ENCODE peak calls at places on chromosome 19, in ten cellular contexts. One of them, this sample, is unnamed.

GRCh38 chr19:6039541-6040225 is 61.7 kb upstream of the RANBP3 start:
- DNase-seq in T-cell: no peak
- DNase-seq in AG04449: no peak
- DNase-seq in NCI-H345: no peak
- DNase-seq in SHP77: no peak
- DNase-seq in small intestine: no peak
- DNase-seq in NCI-H1417: no peak
- DNase-seq in B cell: no peak
- DNase-seq in activated naive CD8-positive, alpha-beta T cell treated with anti-CD3 and anti-CD28 coated beads for 36 hours: no peak
- DNase-seq in NCI-H1694 treated with DMSO at 0.1 percent for 48 hours: no peak
- DNase-seq in this sample: no peak

GRCh38 chr19:11781295-11782057 is 14.7 kb downstream of the ZNF441 start:
- DNase-seq in SHP77: no peak
- DNase-seq in T-cell: no peak
- DNase-seq in NCI-H1417: no peak
- DNase-seq in small intestine: no peak
- DNase-seq in NCI-H345: no peak
- DNase-seq in B cell: no peak
- DNase-seq in AG04449: no peak
- DNase-seq in NCI-H1694 treated with DMSO at 0.1 percent for 48 hours: no peak
- DNase-seq in activated naive CD8-positive, alpha-beta T cell treated with anti-CD3 and anti-CD28 coated beads for 36 hours: no peak
- DNase-seq in this sample: no peak

GRCh38 chr19:2763687-2764086 is 19.4 kb downstream of the SGTA start:
- DNase-seq in activated naive CD8-positive, alpha-beta T cell treated with anti-CD3 and anti-CD28 coated beads for 36 hours: no peak
- DNase-seq in NCI-H345: no peak
- DNase-seq in T-cell: no peak
- DNase-seq in SHP77: no peak
- DNase-seq in B cell: no peak
- DNase-seq in small intestine: no peak
- DNase-seq in AG04449: no peak
- DNase-seq in NCI-H1417: no peak
- DNase-seq in NCI-H1694 treated with DMSO at 0.1 percent for 48 hours: no peak
- DNase-seq in this sample: no peak

GRCh38 chr19:15300533-15301194 is 31.7 kb downstream of the BRD4 start:
- DNase-seq in NCI-H345: no peak
- DNase-seq in AG04449: no peak
- DNase-seq in T-cell: no peak
- DNase-seq in small intestine: no peak
- DNase-seq in B cell: no peak
- DNase-seq in activated naive CD8-positive, alpha-beta T cell treated with anti-CD3 and anti-CD28 coated beads for 36 hours: peak
- DNase-seq in NCI-H1694 treated with DMSO at 0.1 percent for 48 hours: no peak
- DNase-seq in NCI-H1417: no peak
- DNase-seq in SHP77: no peak
- DNase-seq in this sample: peak

GRCh38 chr19:4012092-4012974 is 4.8 kb downstream of the PIAS4 start:
- DNase-seq in SHP77: peak
- DNase-seq in T-cell: no peak
- DNase-seq in B cell: no peak
- DNase-seq in activated naive CD8-positive, alpha-beta T cell treated with anti-CD3 and anti-CD28 coated beads for 36 hours: no peak
- DNase-seq in small intestine: peak
- DNase-seq in NCI-H1417: no peak
- DNase-seq in NCI-H1694 treated with DMSO at 0.1 percent for 48 hours: no peak
- DNase-seq in AG04449: no peak
- DNase-seq in NCI-H345: peak
- DNase-seq in this sample: no peak

GRCh38 chr19:53101518-53101917 is 1.7 kb downstream of the ZNF160 start:
- DNase-seq in NCI-H1694 treated with DMSO at 0.1 percent for 48 hours: no peak
- DNase-seq in T-cell: no peak
- DNase-seq in SHP77: no peak
- DNase-seq in NCI-H345: no peak
- DNase-seq in NCI-H1417: no peak
- DNase-seq in B cell: peak
- DNase-seq in AG04449: no peak
- DNase-seq in activated naive CD8-positive, alpha-beta T cell treated with anti-CD3 and anti-CD28 coated beads for 36 hours: peak
- DNase-seq in small intestine: no peak
- DNase-seq in this sample: peak

GRCh38 chr19:19211499-19212432 is at the start of gene NCAN:
- DNase-seq in SHP77: peak
- DNase-seq in NCI-H345: no peak
- DNase-seq in small intestine: no peak
- DNase-seq in AG04449: no peak
- DNase-seq in B cell: no peak
- DNase-seq in T-cell: no peak
- DNase-seq in NCI-H1694 treated with DMSO at 0.1 percent for 48 hours: peak
- DNase-seq in NCI-H1417: peak
- DNase-seq in activated naive CD8-positive, alpha-beta T cell treated with anti-CD3 and anti-CD28 coated beads for 36 hours: no peak
- DNase-seq in this sample: no peak

GRCh38 chr19:6228523-6229215 is 51.1 kb downstream of the MLLT1 start:
- DNase-seq in NCI-H345: no peak
- DNase-seq in T-cell: no peak
- DNase-seq in activated naive CD8-positive, alpha-beta T cell treated with anti-CD3 and anti-CD28 coated beads for 36 hours: no peak
- DNase-seq in NCI-H1694 treated with DMSO at 0.1 percent for 48 hours: no peak
- DNase-seq in small intestine: no peak
- DNase-seq in AG04449: no peak
- DNase-seq in B cell: no peak
- DNase-seq in SHP77: no peak
- DNase-seq in NCI-H1417: no peak
- DNase-seq in this sample: no peak

GRCh38 chr19:14435320-14436050 is 2.4 kb downstream of the PKN1 start:
- DNase-seq in T-cell: no peak
- DNase-seq in B cell: no peak
- DNase-seq in AG04449: no peak
- DNase-seq in NCI-H1694 treated with DMSO at 0.1 percent for 48 hours: no peak
- DNase-seq in activated naive CD8-positive, alpha-beta T cell treated with anti-CD3 and anti-CD28 coated beads for 36 hours: no peak
- DNase-seq in small intestine: no peak
- DNase-seq in NCI-H1417: no peak
- DNase-seq in NCI-H345: no peak
- DNase-seq in SHP77: no peak
- DNase-seq in this sample: no peak

This sample was measured in NB4.